ENCODE peak calls at places on chromosomes 13 and 19, in nine cellular contexts. One of them, this sample, is unnamed.

GRCh38 chr13:48489003-48489402 is 43.9 kb downstream of the RCBTB2 start:
- DNase-seq in tibial nerve: no peak
- DNase-seq in endothelial cell of umbilical vein: no peak
- DNase-seq in left ventricle myocardium inferior: no peak
- DNase-seq in activated CD4-positive, alpha-beta T cell treated with anti-CD3 and anti-CD28 coated beads, Interleukin-2, amount 50 U/mL, for 1 hour: no peak
- DNase-seq in activated T-helper 1 cell treated with anti-CD3 and anti-CD28 coated beads, Interleukin-2, amount 50 U/mL, for 16 hours: no peak
- DNase-seq in lower lobe of right lung: no peak
- DNase-seq in ascending aorta: no peak
- DNase-seq in mammary epithelial cell: no peak
- DNase-seq in this sample: no peak

GRCh38 chr19:47274891-47275865 is 493 bp downstream of the INAFM1 start:
- DNase-seq in tibial nerve: no peak
- DNase-seq in endothelial cell of umbilical vein: peak
- DNase-seq in left ventricle myocardium inferior: peak
- DNase-seq in activated CD4-positive, alpha-beta T cell treated with anti-CD3 and anti-CD28 coated beads, Interleukin-2, amount 50 U/mL, for 1 hour: no peak
- DNase-seq in activated T-helper 1 cell treated with anti-CD3 and anti-CD28 coated beads, Interleukin-2, amount 50 U/mL, for 16 hours: no peak
- DNase-seq in lower lobe of right lung: peak
- DNase-seq in ascending aorta: peak
- DNase-seq in mammary epithelial cell: no peak
- DNase-seq in this sample: no peak

GRCh38 chr13:19056984-19057490 is 124.6 kb downstream of the TUBA3C start:
- DNase-seq in tibial nerve: no peak
- DNase-seq in endothelial cell of umbilical vein: no peak
- DNase-seq in left ventricle myocardium inferior: no peak
- DNase-seq in activated CD4-positive, alpha-beta T cell treated with anti-CD3 and anti-CD28 coated beads, Interleukin-2, amount 50 U/mL, for 1 hour: no peak
- DNase-seq in activated T-helper 1 cell treated with anti-CD3 and anti-CD28 coated beads, Interleukin-2, amount 50 U/mL, for 16 hours: no peak
- DNase-seq in lower lobe of right lung: no peak
- DNase-seq in ascending aorta: no peak
- DNase-seq in mammary epithelial cell: no peak
- DNase-seq in this sample: no peak

GRCh38 chr19:15222738-15223648 is 9.3 kb downstream of the EPHX3 start:
- DNase-seq in tibial nerve: peak
- DNase-seq in endothelial cell of umbilical vein: peak
- DNase-seq in left ventricle myocardium inferior: peak
- DNase-seq in activated CD4-positive, alpha-beta T cell treated with anti-CD3 and anti-CD28 coated beads, Interleukin-2, amount 50 U/mL, for 1 hour: peak
- DNase-seq in activated T-helper 1 cell treated with anti-CD3 and anti-CD28 coated beads, Interleukin-2, amount 50 U/mL, for 16 hours: peak
- DNase-seq in lower lobe of right lung: peak
- DNase-seq in ascending aorta: peak
- DNase-seq in mammary epithelial cell: peak
- DNase-seq in this sample: peak

GRCh38 chr19:30063184-30064020 is 121.4 kb downstream of the URI1 start:
- DNase-seq in tibial nerve: no peak
- DNase-seq in endothelial cell of umbilical vein: no peak
- DNase-seq in left ventricle myocardium inferior: no peak
- DNase-seq in activated CD4-positive, alpha-beta T cell treated with anti-CD3 and anti-CD28 coated beads, Interleukin-2, amount 50 U/mL, for 1 hour: no peak
- DNase-seq in activated T-helper 1 cell treated with anti-CD3 and anti-CD28 coated beads, Interleukin-2, amount 50 U/mL, for 16 hours: no peak
- DNase-seq in lower lobe of right lung: peak
- DNase-seq in ascending aorta: peak
- DNase-seq in mammary epithelial cell: no peak
- DNase-seq in this sample: no peak

GRCh38 chr13:100987993-100988392 is 313.4 kb upstream of the TMTC4 start:
- DNase-seq in tibial nerve: no peak
- DNase-seq in endothelial cell of umbilical vein: peak
- DNase-seq in left ventricle myocardium inferior: no peak
- DNase-seq in activated CD4-positive, alpha-beta T cell treated with anti-CD3 and anti-CD28 coated beads, Interleukin-2, amount 50 U/mL, for 1 hour: no peak
- DNase-seq in activated T-helper 1 cell treated with anti-CD3 and anti-CD28 coated beads, Interleukin-2, amount 50 U/mL, for 16 hours: no peak
- DNase-seq in lower lobe of right lung: no peak
- DNase-seq in ascending aorta: no peak
- DNase-seq in mammary epithelial cell: no peak
- DNase-seq in this sample: no peak

GRCh38 chr13:78121459-78122348 is 203.1 kb upstream of the EDNRB start:
- DNase-seq in tibial nerve: no peak
- DNase-seq in endothelial cell of umbilical vein: peak
- DNase-seq in left ventricle myocardium inferior: peak
- DNase-seq in activated CD4-positive, alpha-beta T cell treated with anti-CD3 and anti-CD28 coated beads, Interleukin-2, amount 50 U/mL, for 1 hour: peak
- DNase-seq in activated T-helper 1 cell treated with anti-CD3 and anti-CD28 coated beads, Interleukin-2, amount 50 U/mL, for 16 hours: no peak
- DNase-seq in lower lobe of right lung: no peak
- DNase-seq in ascending aorta: no peak
- DNase-seq in mammary epithelial cell: peak
- DNase-seq in this sample: no peak

GRCh38 chr19:13117176-13117771 is 734 bp upstream of the TRMT1 start:
- DNase-seq in tibial nerve: no peak
- DNase-seq in endothelial cell of umbilical vein: no peak
- DNase-seq in left ventricle myocardium inferior: no peak
- DNase-seq in activated CD4-positive, alpha-beta T cell treated with anti-CD3 and anti-CD28 coated beads, Interleukin-2, amount 50 U/mL, for 1 hour: no peak
- DNase-seq in activated T-helper 1 cell treated with anti-CD3 and anti-CD28 coated beads, Interleukin-2, amount 50 U/mL, for 16 hours: no peak
- DNase-seq in lower lobe of right lung: peak
- DNase-seq in ascending aorta: no peak
- DNase-seq in mammary epithelial cell: no peak
- DNase-seq in this sample: no peak

GRCh38 chr13:22108283-22108897 is 437.5 kb downstream of the FGF9 start:
- DNase-seq in tibial nerve: no peak
- DNase-seq in endothelial cell of umbilical vein: no peak
- DNase-seq in left ventricle myocardium inferior: no peak
- DNase-seq in activated CD4-positive, alpha-beta T cell treated with anti-CD3 and anti-CD28 coated beads, Interleukin-2, amount 50 U/mL, for 1 hour: no peak
- DNase-seq in activated T-helper 1 cell treated with anti-CD3 and anti-CD28 coated beads, Interleukin-2, amount 50 U/mL, for 16 hours: no peak
- DNase-seq in lower lobe of right lung: no peak
- DNase-seq in ascending aorta: no peak
- DNase-seq in mammary epithelial cell: no peak
- DNase-seq in this sample: no peak

GRCh38 chr13:72341904-72342303 is 385.5 kb downstream of the MZT1 start:
- DNase-seq in tibial nerve: no peak
- DNase-seq in endothelial cell of umbilical vein: no peak
- DNase-seq in left ventricle myocardium inferior: no peak
- DNase-seq in activated CD4-positive, alpha-beta T cell treated with anti-CD3 and anti-CD28 coated beads, Interleukin-2, amount 50 U/mL, for 1 hour: no peak
- DNase-seq in activated T-helper 1 cell treated with anti-CD3 and anti-CD28 coated beads, Interleukin-2, amount 50 U/mL, for 16 hours: no peak
- DNase-seq in lower lobe of right lung: no peak
- DNase-seq in ascending aorta: no peak
- DNase-seq in mammary epithelial cell: no peak
- DNase-seq in this sample: no peak

GRCh38 chr19:42349378-42350107 is 24.1 kb downstream of the MEGF8 start:
- DNase-seq in tibial nerve: no peak
- DNase-seq in endothelial cell of umbilical vein: no peak
- DNase-seq in left ventricle myocardium inferior: no peak
- DNase-seq in activated CD4-positive, alpha-beta T cell treated with anti-CD3 and anti-CD28 coated beads, Interleukin-2, amount 50 U/mL, for 1 hour: no peak
- DNase-seq in activated T-helper 1 cell treated with anti-CD3 and anti-CD28 coated beads, Interleukin-2, amount 50 U/mL, for 16 hours: no peak
- DNase-seq in lower lobe of right lung: no peak
- DNase-seq in ascending aorta: no peak
- DNase-seq in mammary epithelial cell: no peak
- DNase-seq in this sample: no peak

GRCh38 chr19:46155237-46155636 is 7.2 kb downstream of the IGFL2 start:
- DNase-seq in tibial nerve: no peak
- DNase-seq in endothelial cell of umbilical vein: no peak
- DNase-seq in left ventricle myocardium inferior: no peak
- DNase-seq in activated CD4-positive, alpha-beta T cell treated with anti-CD3 and anti-CD28 coated beads, Interleukin-2, amount 50 U/mL, for 1 hour: no peak
- DNase-seq in activated T-helper 1 cell treated with anti-CD3 and anti-CD28 coated beads, Interleukin-2, amount 50 U/mL, for 16 hours: no peak
- DNase-seq in lower lobe of right lung: no peak
- DNase-seq in ascending aorta: no peak
- DNase-seq in mammary epithelial cell: no peak
- DNase-seq in this sample: no peak